ENCODE peak calls at places on chromosomes 6 and 20, in four cellular contexts. One of them, this sample, is unnamed.

GRCh38 chr6:101626264-101626663 is 232.8 kb downstream of the GRIK2 start:
- ATAC-seq in IMR-90: no peak
- ATAC-seq in left lobe of liver: no peak
- ATAC-seq in naive thymus-derived CD4-positive, alpha-beta T cell: no peak
- ATAC-seq in this sample: no peak

GRCh38 chr6:90939906-90940305 is 353.0 kb upstream of the MAP3K7 start:
- ATAC-seq in IMR-90: no peak
- ATAC-seq in naive thymus-derived CD4-positive, alpha-beta T cell: no peak
- ATAC-seq in left lobe of liver: no peak
- ATAC-seq in this sample: no peak

GRCh38 chr6:96104910-96105309 is 89.1 kb downstream of the FUT9 start:
- ATAC-seq in left lobe of liver: no peak
- ATAC-seq in IMR-90: no peak
- ATAC-seq in naive thymus-derived CD4-positive, alpha-beta T cell: no peak
- ATAC-seq in this sample: no peak

GRCh38 chr6:157531986-157532365 is 151.0 kb downstream of the ZDHHC14 start:
- ATAC-seq in left lobe of liver: peak
- ATAC-seq in naive thymus-derived CD4-positive, alpha-beta T cell: no peak
- ATAC-seq in IMR-90: no peak
- ATAC-seq in this sample: no peak

GRCh38 chr6:45675634-45676033 is 297.9 kb upstream of the SUPT3H start:
- ATAC-seq in IMR-90: no peak
- ATAC-seq in left lobe of liver: no peak
- ATAC-seq in naive thymus-derived CD4-positive, alpha-beta T cell: no peak
- ATAC-seq in this sample: no peak

GRCh38 chr6:164398647-164399046 is 910.8 kb downstream of the C6orf118 start:
- ATAC-seq in left lobe of liver: no peak
- ATAC-seq in IMR-90: no peak
- ATAC-seq in naive thymus-derived CD4-positive, alpha-beta T cell: no peak
- ATAC-seq in this sample: no peak

GRCh38 chr6:169640347-169640972 is 61.4 kb downstream of the WDR27 start:
- ATAC-seq in naive thymus-derived CD4-positive, alpha-beta T cell: peak
- ATAC-seq in IMR-90: no peak
- ATAC-seq in left lobe of liver: no peak
- ATAC-seq in this sample: no peak

GRCh38 chr6:35359744-35360348 is 17.5 kb downstream of the PPARD start:
- ATAC-seq in IMR-90: peak
- ATAC-seq in left lobe of liver: peak
- ATAC-seq in naive thymus-derived CD4-positive, alpha-beta T cell: no peak
- ATAC-seq in this sample: no peak

GRCh38 chr6:1130692-1131091 is 181.2 kb upstream of the FOXQ1 start:
- ATAC-seq in naive thymus-derived CD4-positive, alpha-beta T cell: no peak
- ATAC-seq in left lobe of liver: no peak
- ATAC-seq in IMR-90: no peak
- ATAC-seq in this sample: no peak

GRCh38 chr6:150981669-150982068 is 116.2 kb downstream of the MTHFD1L start:
- ATAC-seq in IMR-90: no peak
- ATAC-seq in left lobe of liver: no peak
- ATAC-seq in naive thymus-derived CD4-positive, alpha-beta T cell: no peak
- ATAC-seq in this sample: no peak

GRCh38 chr6:32113386-32114352 is 4.5 kb upstream of the TNXB start:
- ATAC-seq in left lobe of liver: peak
- ATAC-seq in naive thymus-derived CD4-positive, alpha-beta T cell: peak
- ATAC-seq in IMR-90: peak
- ATAC-seq in this sample: no peak

GRCh38 chr6:45946887-45947286 is 68.8 kb downstream of the CLIC5 start:
- ATAC-seq in left lobe of liver: no peak
- ATAC-seq in naive thymus-derived CD4-positive, alpha-beta T cell: no peak
- ATAC-seq in IMR-90: no peak
- ATAC-seq in this sample: no peak

GRCh38 chr6:33277663-33278391 is 904 bp downstream of the B3GALT4 start:
- ATAC-seq in left lobe of liver: no peak
- ATAC-seq in naive thymus-derived CD4-positive, alpha-beta T cell: peak
- ATAC-seq in IMR-90: peak
- ATAC-seq in this sample: peak

GRCh38 chr6:163782436-163783003 is 368.0 kb downstream of the QKI start:
- ATAC-seq in IMR-90: no peak
- ATAC-seq in left lobe of liver: no peak
- ATAC-seq in naive thymus-derived CD4-positive, alpha-beta T cell: no peak
- ATAC-seq in this sample: no peak

GRCh38 chr6:11543919-11544518 is 6.5 kb downstream of the TMEM170B start:
- ATAC-seq in naive thymus-derived CD4-positive, alpha-beta T cell: no peak
- ATAC-seq in left lobe of liver: peak
- ATAC-seq in IMR-90: no peak
- ATAC-seq in this sample: no peak

GRCh38 chr6:162029873-162030576 is 697.5 kb downstream of the PRKN start:
- ATAC-seq in left lobe of liver: no peak
- ATAC-seq in IMR-90: no peak
- ATAC-seq in naive thymus-derived CD4-positive, alpha-beta T cell: no peak
- ATAC-seq in this sample: peak

GRCh38 chr20:11063459-11063858 is 389.7 kb upstream of the JAG1 start:
- ATAC-seq in left lobe of liver: no peak
- ATAC-seq in naive thymus-derived CD4-positive, alpha-beta T cell: no peak
- ATAC-seq in IMR-90: no peak
- ATAC-seq in this sample: no peak

GRCh38 chr6:38684904-38685303 is 18.0 kb downstream of the GLO1 start:
- ATAC-seq in left lobe of liver: no peak
- ATAC-seq in IMR-90: no peak
- ATAC-seq in naive thymus-derived CD4-positive, alpha-beta T cell: no peak
- ATAC-seq in this sample: no peak

GRCh38 chr6:133431031-133431430 is 189.9 kb downstream of the EYA4 start:
- ATAC-seq in naive thymus-derived CD4-positive, alpha-beta T cell: no peak
- ATAC-seq in IMR-90: no peak
- ATAC-seq in left lobe of liver: no peak
- ATAC-seq in this sample: no peak

GRCh38 chr6:134345780-134346179 is 27.9 kb upstream of the SGK1 start:
- ATAC-seq in naive thymus-derived CD4-positive, alpha-beta T cell: peak
- ATAC-seq in left lobe of liver: peak
- ATAC-seq in IMR-90: no peak
- ATAC-seq in this sample: no peak

GRCh38 chr6:110390404-110390803 is 25.0 kb downstream of the DDO start:
- ATAC-seq in left lobe of liver: no peak
- ATAC-seq in IMR-90: no peak
- ATAC-seq in naive thymus-derived CD4-positive, alpha-beta T cell: peak
- ATAC-seq in this sample: no peak

GRCh38 chr6:100258752-100259151 is 206.0 kb downstream of the SIM1 start:
- ATAC-seq in left lobe of liver: no peak
- ATAC-seq in IMR-90: no peak
- ATAC-seq in naive thymus-derived CD4-positive, alpha-beta T cell: no peak
- ATAC-seq in this sample: no peak

GRCh38 chr20:46992640-46993035 is 98.0 kb downstream of the EYA2 start:
- ATAC-seq in naive thymus-derived CD4-positive, alpha-beta T cell: no peak
- ATAC-seq in left lobe of liver: no peak
- ATAC-seq in IMR-90: no peak
- ATAC-seq in this sample: no peak

GRCh38 chr20:32581839-32582658 is 3.1 kb downstream of the NOL4L start:
- ATAC-seq in left lobe of liver: no peak
- ATAC-seq in IMR-90: no peak
- ATAC-seq in naive thymus-derived CD4-positive, alpha-beta T cell: no peak
- ATAC-seq in this sample: no peak